ENCODE peak calls at places on chromosome 14, in seven cellular contexts. One of them, this sample, is unnamed.

GRCh38 chr14:29993148-29993547 is 65.5 kb upstream of the PRKD1 start:
- DNase-seq in GM12878: no peak
- DNase-seq in aorta: no peak
- DNase-seq in cardiac muscle cell: no peak
- DNase-seq in HCT116: no peak
- DNase-seq in MM.1S: no peak
- DNase-seq in lung: no peak
- DNase-seq in this sample: no peak

GRCh38 chr14:66045572-66046021 is 440.6 kb upstream of the CCDC196 start:
- DNase-seq in GM12878: no peak
- DNase-seq in aorta: no peak
- DNase-seq in cardiac muscle cell: peak; percentile 88
- DNase-seq in HCT116: no peak
- DNase-seq in MM.1S: no peak
- DNase-seq in lung: no peak
- DNase-seq in this sample: no peak

GRCh38 chr14:88967299-88967698 is 142.8 kb downstream of the TTC8 start:
- DNase-seq in GM12878: no peak
- DNase-seq in aorta: no peak
- DNase-seq in cardiac muscle cell: no peak
- DNase-seq in HCT116: no peak
- DNase-seq in MM.1S: no peak
- DNase-seq in lung: no peak
- DNase-seq in this sample: no peak

GRCh38 chr14:65791551-65791981 is 379.0 kb downstream of the FUT8 start:
- DNase-seq in GM12878: peak; percentile 5
- DNase-seq in aorta: no peak
- DNase-seq in cardiac muscle cell: peak; percentile 71
- DNase-seq in HCT116: no peak
- DNase-seq in MM.1S: no peak
- DNase-seq in lung: no peak
- DNase-seq in this sample: no peak

GRCh38 chr14:32381869-32382268 is 52.8 kb downstream of the AKAP6 start:
- DNase-seq in GM12878: no peak
- DNase-seq in aorta: no peak
- DNase-seq in cardiac muscle cell: no peak
- DNase-seq in HCT116: no peak
- DNase-seq in MM.1S: no peak
- DNase-seq in lung: no peak
- DNase-seq in this sample: no peak

GRCh38 chr14:40362856-40363255 is 930.6 kb upstream of the FBXO33 start:
- DNase-seq in GM12878: no peak
- DNase-seq in aorta: no peak
- DNase-seq in cardiac muscle cell: no peak
- DNase-seq in HCT116: no peak
- DNase-seq in MM.1S: no peak
- DNase-seq in lung: no peak
- DNase-seq in this sample: no peak

GRCh38 chr14:65290830-65291229 is 121.7 kb upstream of the FUT8 start:
- DNase-seq in GM12878: no peak
- DNase-seq in aorta: no peak
- DNase-seq in cardiac muscle cell: peak; percentile 91
- DNase-seq in HCT116: peak; percentile 93
- DNase-seq in MM.1S: no peak
- DNase-seq in lung: no peak
- DNase-seq in this sample: no peak

GRCh38 chr14:70894868-70895267 is 12.4 kb upstream of the PCNX1 start:
- DNase-seq in GM12878: no peak
- DNase-seq in aorta: no peak
- DNase-seq in cardiac muscle cell: no peak
- DNase-seq in HCT116: no peak
- DNase-seq in MM.1S: no peak
- DNase-seq in lung: no peak
- DNase-seq in this sample: no peak

GRCh38 chr14:51283402-51283825 is 43.4 kb downstream of the TMX1 start:
- DNase-seq in GM12878: no peak
- DNase-seq in aorta: no peak
- DNase-seq in cardiac muscle cell: peak; percentile 93
- DNase-seq in HCT116: peak; percentile 36
- DNase-seq in MM.1S: peak; percentile 37
- DNase-seq in lung: no peak
- DNase-seq in this sample: peak; percentile 33

GRCh38 chr14:60848066-60848465 is 113.5 kb downstream of the MNAT1 start:
- DNase-seq in GM12878: no peak
- DNase-seq in aorta: no peak
- DNase-seq in cardiac muscle cell: no peak
- DNase-seq in HCT116: no peak
- DNase-seq in MM.1S: no peak
- DNase-seq in lung: no peak
- DNase-seq in this sample: no peak

GRCh38 chr14:92635896-92636295 is 112.5 kb downstream of the LGMN start:
- DNase-seq in GM12878: no peak
- DNase-seq in aorta: no peak
- DNase-seq in cardiac muscle cell: no peak
- DNase-seq in HCT116: no peak
- DNase-seq in MM.1S: no peak
- DNase-seq in lung: no peak
- DNase-seq in this sample: no peak

GRCh38 chr14:90137807-90138206 is 76.0 kb downstream of the KCNK13 start:
- DNase-seq in GM12878: no peak
- DNase-seq in aorta: no peak
- DNase-seq in cardiac muscle cell: peak; percentile 24
- DNase-seq in HCT116: no peak
- DNase-seq in MM.1S: no peak
- DNase-seq in lung: no peak
- DNase-seq in this sample: no peak

GRCh38 chr14:23033801-23034497 is 751 bp downstream of the PSMB5 start:
- DNase-seq in GM12878: no peak
- DNase-seq in aorta: peak; percentile 21
- DNase-seq in cardiac muscle cell: no peak
- DNase-seq in HCT116: no peak
- DNase-seq in MM.1S: no peak
- DNase-seq in lung: no peak
- DNase-seq in this sample: no peak

GRCh38 chr14:90495357-90496276 is 98.8 kb downstream of the CALM1 start:
- DNase-seq in GM12878: no peak
- DNase-seq in aorta: peak; percentile 57
- DNase-seq in cardiac muscle cell: peak; percentile 82
- DNase-seq in HCT116: no peak
- DNase-seq in MM.1S: peak; percentile 45
- DNase-seq in lung: no peak
- DNase-seq in this sample: no peak

GRCh38 chr14:77041837-77042557 is 13.5 kb upstream of the IRF2BPL start:
- DNase-seq in GM12878: no peak
- DNase-seq in aorta: peak; percentile 81
- DNase-seq in cardiac muscle cell: peak; percentile 96
- DNase-seq in HCT116: no peak
- DNase-seq in MM.1S: no peak
- DNase-seq in lung: peak; percentile 53
- DNase-seq in this sample: peak; percentile 68

GRCh38 chr14:24817638-24818053 is 183.7 kb upstream of the GZMB start:
- DNase-seq in GM12878: no peak
- DNase-seq in aorta: no peak
- DNase-seq in cardiac muscle cell: peak; percentile 64
- DNase-seq in HCT116: no peak
- DNase-seq in MM.1S: no peak
- DNase-seq in lung: no peak
- DNase-seq in this sample: no peak

GRCh38 chr14:101026341-101026740 is 122.8 kb upstream of the RTL1 start:
- DNase-seq in GM12878: no peak
- DNase-seq in aorta: peak; percentile 27
- DNase-seq in cardiac muscle cell: no peak
- DNase-seq in HCT116: no peak
- DNase-seq in MM.1S: no peak
- DNase-seq in lung: no peak
- DNase-seq in this sample: no peak

GRCh38 chr14:89378119-89378518 is 38.9 kb downstream of the FOXN3 start:
- DNase-seq in GM12878: no peak
- DNase-seq in aorta: no peak
- DNase-seq in cardiac muscle cell: peak; percentile 28
- DNase-seq in HCT116: no peak
- DNase-seq in MM.1S: no peak
- DNase-seq in lung: no peak
- DNase-seq in this sample: no peak

GRCh38 chr14:55025948-55026347 is 951 bp downstream of the WDHD1 start:
- DNase-seq in GM12878: no peak
- DNase-seq in aorta: no peak
- DNase-seq in cardiac muscle cell: no peak
- DNase-seq in HCT116: no peak
- DNase-seq in MM.1S: no peak
- DNase-seq in lung: no peak
- DNase-seq in this sample: no peak

GRCh38 chr14:53954551-53955233 is 1.9 kb downstream of the BMP4 start:
- DNase-seq in GM12878: no peak
- DNase-seq in aorta: peak; percentile 77
- DNase-seq in cardiac muscle cell: peak; percentile 31
- DNase-seq in HCT116: no peak
- DNase-seq in MM.1S: no peak
- DNase-seq in lung: no peak
- DNase-seq in this sample: no peak

GRCh38 chr14:73786632-73786941 is 65.0 kb upstream of the PTGR2 start:
- DNase-seq in GM12878: no peak
- DNase-seq in aorta: peak; percentile 81
- DNase-seq in cardiac muscle cell: peak; percentile 61
- DNase-seq in HCT116: no peak
- DNase-seq in MM.1S: no peak
- DNase-seq in lung: no peak
- DNase-seq in this sample: peak; percentile 16
- H3K4me1 ChIP-seq in GM12878: peaks cover 36% of the 10 kb centered on the region
- H3K4me1 ChIP-seq in aorta: peaks cover 7% of the 10 kb centered on the region
- H3K4me1 ChIP-seq in cardiac muscle cell: peaks cover 45% of the 10 kb centered on the region
- H3K4me1 ChIP-seq in HCT116: peaks cover 22% of the 10 kb centered on the region
- H3K4me1 ChIP-seq in MM.1S: peaks cover 7% of the 10 kb centered on the region
- H3K4me1 ChIP-seq in lung: peaks cover 32% of the 10 kb centered on the region
- H3K4me1 ChIP-seq in this sample: peaks cover 25% of the 10 kb centered on the region

GRCh38 chr14:97995038-97995437 is 1197.9 kb downstream of the VRK1 start:
- DNase-seq in GM12878: no peak
- DNase-seq in aorta: no peak
- DNase-seq in cardiac muscle cell: no peak
- DNase-seq in HCT116: no peak
- DNase-seq in MM.1S: no peak
- DNase-seq in lung: no peak
- DNase-seq in this sample: no peak

GRCh38 chr14:97993508-97994019 is 1196.4 kb downstream of the VRK1 start:
- DNase-seq in GM12878: no peak
- DNase-seq in aorta: no peak
- DNase-seq in cardiac muscle cell: no peak
- DNase-seq in HCT116: no peak
- DNase-seq in MM.1S: no peak
- DNase-seq in lung: no peak
- DNase-seq in this sample: no peak

GRCh38 chr14:97994020-97994531 is 1196.9 kb downstream of the VRK1 start:
- DNase-seq in GM12878: no peak
- DNase-seq in aorta: no peak
- DNase-seq in cardiac muscle cell: no peak
- DNase-seq in HCT116: no peak
- DNase-seq in MM.1S: no peak
- DNase-seq in lung: no peak
- DNase-seq in this sample: no peak

DNA sequence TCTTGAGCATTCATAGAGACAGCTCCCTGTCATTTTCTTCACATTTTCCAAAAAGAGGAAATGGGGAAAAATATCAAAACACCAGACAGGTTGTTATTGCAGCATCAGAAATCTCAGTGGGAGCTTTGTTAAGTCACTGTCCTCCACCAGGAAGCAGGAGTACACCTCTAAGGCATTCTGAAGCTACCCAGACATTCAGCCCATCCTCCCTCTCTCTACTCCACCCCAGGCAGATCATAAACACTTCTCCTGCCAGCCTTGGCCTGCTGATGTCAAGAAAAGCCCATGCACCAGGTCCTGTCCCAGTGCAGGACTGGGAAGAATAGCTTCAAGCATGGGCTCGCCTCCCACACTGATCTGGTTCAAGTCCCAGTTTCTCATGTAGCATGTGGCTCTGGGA is 1198.4 kb downstream of the VRK1 start:
- DNase-seq in GM12878: no peak
- DNase-seq in aorta: no peak
- DNase-seq in cardiac muscle cell: no peak
- DNase-seq in HCT116: no peak
- DNase-seq in MM.1S: no peak
- DNase-seq in lung: no peak
- DNase-seq in this sample: no peak
- H3K27me3 ChIP-seq in GM12878: no peaks in the 10 kb centered on the region
- H3K27me3 ChIP-seq in aorta: no peaks in the 10 kb centered on the region
- H3K27me3 ChIP-seq in cardiac muscle cell: no peaks in the 10 kb centered on the region
- H3K27me3 ChIP-seq in HCT116: no peaks in the 10 kb centered on the region
- H3K27me3 ChIP-seq in MM.1S: no peaks in the 10 kb centered on the region
- H3K27me3 ChIP-seq in lung: no peaks in the 10 kb centered on the region
- H3K27me3 ChIP-seq in this sample: no peaks in the 10 kb centered on the region

GRCh38 chr14:36935976-36936678 is 236.3 kb downstream of the SLC25A21 start:
- DNase-seq in GM12878: no peak
- DNase-seq in aorta: no peak
- DNase-seq in cardiac muscle cell: no peak
- DNase-seq in HCT116: no peak
- DNase-seq in MM.1S: no peak
- DNase-seq in lung: no peak
- DNase-seq in this sample: no peak

GRCh38 chr14:36941783-36942521 is 230.5 kb downstream of the SLC25A21 start:
- DNase-seq in GM12878: no peak
- DNase-seq in aorta: peak; percentile 88
- DNase-seq in cardiac muscle cell: peak; percentile 67
- DNase-seq in HCT116: peak; percentile 60
- DNase-seq in MM.1S: peak; percentile 24
- DNase-seq in lung: peak; percentile 66
- DNase-seq in this sample: peak; percentile 67

GRCh38 chr14:36939265-36939664 is 233.1 kb downstream of the SLC25A21 start:
- DNase-seq in GM12878: no peak
- DNase-seq in aorta: no peak
- DNase-seq in cardiac muscle cell: no peak
- DNase-seq in HCT116: no peak
- DNase-seq in MM.1S: no peak
- DNase-seq in lung: no peak
- DNase-seq in this sample: no peak

GRCh38 chr14:36940476-36940875 is 231.9 kb downstream of the SLC25A21 start:
- DNase-seq in GM12878: no peak
- DNase-seq in aorta: no peak
- DNase-seq in cardiac muscle cell: no peak
- DNase-seq in HCT116: no peak
- DNase-seq in MM.1S: no peak
- DNase-seq in lung: no peak
- DNase-seq in this sample: no peak

DNA sequence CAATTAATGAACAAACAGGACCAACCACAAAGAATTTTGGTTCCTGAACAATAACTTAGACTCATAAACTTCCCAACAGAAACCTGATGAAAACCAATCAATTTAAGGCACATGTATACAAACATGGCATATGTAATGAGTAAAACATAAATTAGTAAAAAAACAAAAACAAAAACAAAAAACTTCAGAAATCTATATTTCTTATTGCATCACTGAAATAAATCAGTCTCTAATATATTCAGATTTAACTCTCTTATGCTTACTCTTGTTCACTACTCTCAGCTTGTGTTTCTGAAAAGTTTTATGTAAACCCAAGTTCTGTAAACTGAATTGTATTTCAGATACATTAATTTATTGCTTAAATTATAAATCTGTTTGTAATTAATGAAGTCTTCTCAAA is 233.7 kb downstream of the SLC25A21 start:
- DNase-seq in GM12878: no peak
- DNase-seq in aorta: no peak
- DNase-seq in cardiac muscle cell: no peak
- DNase-seq in HCT116: no peak
- DNase-seq in MM.1S: no peak
- DNase-seq in lung: no peak
- DNase-seq in this sample: no peak
- H3K4me1 ChIP-seq in GM12878: no peaks in the 10 kb centered on the region
- H3K4me1 ChIP-seq in aorta: no peaks in the 10 kb centered on the region
- H3K4me1 ChIP-seq in cardiac muscle cell: peaks cover under 1% of the 10 kb centered on the region
- H3K4me1 ChIP-seq in HCT116: no peaks in the 10 kb centered on the region
- H3K4me1 ChIP-seq in MM.1S: no peaks in the 10 kb centered on the region
- H3K4me1 ChIP-seq in lung: no peaks in the 10 kb centered on the region
- H3K4me1 ChIP-seq in this sample: no peaks in the 10 kb centered on the region

GRCh38 chr14:79253576-79253975 is 957.7 kb downstream of the DIO2 start:
- DNase-seq in GM12878: no peak
- DNase-seq in aorta: no peak
- DNase-seq in cardiac muscle cell: no peak
- DNase-seq in HCT116: no peak
- DNase-seq in MM.1S: no peak
- DNase-seq in lung: no peak
- DNase-seq in this sample: no peak
- H3K27me3 ChIP-seq in GM12878: no peaks in the 10 kb centered on the region
- H3K27me3 ChIP-seq in aorta: no peaks in the 10 kb centered on the region
- H3K27me3 ChIP-seq in cardiac muscle cell: no peaks in the 10 kb centered on the region
- H3K27me3 ChIP-seq in HCT116: no peaks in the 10 kb centered on the region
- H3K27me3 ChIP-seq in MM.1S: no peaks in the 10 kb centered on the region
- H3K27me3 ChIP-seq in lung: no peaks in the 10 kb centered on the region
- H3K27me3 ChIP-seq in this sample: no peaks in the 10 kb centered on the region